ENCODE peak calls at places on chromosomes 13 and 19, in six cellular contexts. I, K, J, G, B and H are unnamed samples.

GRCh38 chr19:38321646-38322323 is 2.1 kb downstream of the KCNK6 start:
- DNase-seq in G (no peak), B (peak), K (no peak), J (no peak), I (peak), H (no peak)

GRCh38 chr19:7772752-7773291 is 9.8 kb downstream of the CLEC4M start:
- DNase-seq in G (no peak), B (no peak), J (peak), K (peak), I (peak), H (peak)

GRCh38 chr19:47891622-47891922 is 5.5 kb upstream of the SULT2A1 start:
- DNase-seq in K (no peak), G (no peak), I (no peak), B (no peak), J (no peak), H (no peak)

GRCh38 chr19:3010871-3011270 is 18.2 kb downstream of the TLE2 start:
- DNase-seq in B (no peak), J (no peak), I (no peak), G (no peak), K (no peak), H (no peak)

GRCh38 chr19:19900124-19900523 is 622 bp upstream of the ZNF93 start:
- DNase-seq in K (peak), J (no peak), B (no peak), G (peak), I (peak), H (peak)

GRCh38 chr19:49985926-49986325 is 25.0 kb upstream of the SIGLEC11 start:
- DNase-seq in I (no peak), J (no peak), G (no peak), K (no peak), B (no peak), H (no peak)

GRCh38 chr13:44236370-44236769 is 137.3 kb upstream of the SERP2 start:
- DNase-seq in G (no peak), I (peak), B (no peak), J (no peak), K (no peak), H (no peak)

GRCh38 chr19:43784981-43785808 is 4.4 kb upstream of the KCNN4 start:
- DNase-seq in J (peak), I (peak), B (no peak), G (no peak), K (peak), H (peak)

GRCh38 chr19:49415810-49416200 is 7.4 kb downstream of the PTH2 start:
- DNase-seq in K (peak), I (no peak), G (no peak), B (no peak), J (no peak), H (no peak)

GRCh38 chr19:10289836-10290438 is at the start of gene ICAM5:
- DNase-seq in B (no peak), I (no peak), J (no peak), K (no peak), G (no peak), H (peak)

GRCh38 chr19:54190942-54191670 is at the start of gene TSEN34:
- DNase-seq in G (no peak), J (no peak), K (peak), I (peak), B (peak), H (peak)

GRCh38 chr13:110291286-110291685 is 15.7 kb downstream of the COL4A1 start:
- DNase-seq in B (no peak), K (no peak), J (no peak), G (no peak), I (no peak), H (no peak)

GRCh38 chr19:29088761-29089160 is 124.2 kb downstream of the UQCRFS1 start:
- DNase-seq in J (no peak), G (no peak), I (no peak), B (no peak), K (no peak), H (no peak)

GRCh38 chr19:44927746-44928145 is 13.3 kb downstream of the APOC1 start:
- DNase-seq in I (peak), K (no peak), G (no peak), J (peak), B (no peak), H (no peak)

GRCh38 chr13:109301711-109302110 is 484.7 kb downstream of the IRS2 start:
- DNase-seq in G (no peak), I (no peak), K (no peak), B (no peak), J (no peak), H (no peak)

GRCh38 chr19:35717665-35718344 is at the start of gene KMT2B:
- DNase-seq in J (no peak), B (no peak), K (peak), G (peak), I (no peak), H (no peak)

GRCh38 chr13:45511310-45512147 is 46.8 kb downstream of the COG3 start:
- DNase-seq in I (peak), G (peak), B (no peak), K (peak), J (peak), H (peak)

GRCh38 chr19:50796634-50797428 is 6.6 kb downstream of the ACP4 start:
- DNase-seq in K (no peak), J (no peak), G (no peak), I (no peak), B (no peak), H (no peak)

GRCh38 chr13:58434943-58435342 is 803.4 kb downstream of the PCDH17 start:
- DNase-seq in I (no peak), K (no peak), B (no peak), G (no peak), J (no peak), H (no peak)

GRCh38 chr13:37752156-37752555 is 117.4 kb downstream of the TRPC4 start:
- DNase-seq in B (no peak), G (no peak), J (no peak), I (no peak), K (no peak), H (no peak)

GRCh38 chr13:89832827-89833226 is 1514.7 kb upstream of the MIR17HG start:
- DNase-seq in J (no peak), B (no peak), G (peak), K (no peak), I (no peak), H (no peak)

GRCh38 chr19:2602391-2603181 is 99.9 kb downstream of the GNG7 start:
- DNase-seq in B (peak), G (peak), J (peak), I (peak), K (no peak), H (no peak)

GRCh38 chr19:3121821-3122511 is 13.9 kb upstream of the GNA15 start:
- DNase-seq in B (no peak), K (no peak), G (no peak), J (no peak), I (no peak), H (no peak)

GRCh38 chr13:48478401-48478800 is 54.5 kb downstream of the RCBTB2 start:
- DNase-seq in K (no peak), J (no peak), G (no peak), B (no peak), I (no peak), H (no peak)

GRCh38 chr13:31930901-31931522 is 100.6 kb upstream of the FRY start:
- DNase-seq in I (no peak), K (peak), J (peak), B (no peak), G (no peak), H (peak)

GRCh38 chr19:5564930-5565329 is 2.8 kb downstream of the TINCR start:
- DNase-seq in J (no peak), G (no peak), K (no peak), B (no peak), I (no peak), H (no peak)

GRCh38 chr13:98486412-98486811 is 90.5 kb downstream of the STK24 start:
- DNase-seq in G (no peak), J (no peak), B (no peak), I (no peak), K (no peak), H (no peak)

GRCh38 chr19:18294467-18294864 is 13.0 kb upstream of the JUND start:
- DNase-seq in G (no peak), I (no peak), B (no peak), K (no peak), J (no peak), H (peak)

GRCh38 chr19:18298601-18299000 is 17.2 kb upstream of the JUND start:
- DNase-seq in K (no peak), I (no peak), J (no peak), G (no peak), B (no peak), H (no peak)

GRCh38 chr19:18299654-18300053 is 18.2 kb upstream of the JUND start:
- DNase-seq in G (no peak), J (no peak), K (no peak), I (no peak), B (no peak), H (no peak)

GRCh38 chr19:18295034-18295451 is 13.6 kb upstream of the JUND start:
- DNase-seq in I (no peak), G (no peak), B (no peak), K (no peak), J (no peak), H (no peak)

DNA sequence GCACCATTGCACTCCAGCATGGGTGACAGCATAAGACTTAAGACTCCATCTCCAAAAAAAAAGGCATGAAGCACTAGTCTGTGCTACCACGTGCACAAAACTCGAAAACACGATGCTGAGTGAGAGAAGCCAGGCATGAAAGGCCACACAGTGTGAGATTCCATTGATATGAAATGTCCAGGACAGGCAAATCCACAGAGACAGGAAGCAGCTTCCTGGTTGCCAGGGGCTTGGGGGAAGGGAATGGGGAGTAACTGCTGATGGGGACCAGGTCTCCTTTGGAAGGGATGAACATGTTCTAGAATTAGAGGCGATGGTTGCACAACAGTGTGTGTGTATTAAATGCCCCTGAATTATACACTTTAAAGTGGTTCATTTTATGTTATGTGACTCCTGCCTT is 15.9 kb upstream of the JUND start:
- DNase-seq in I (no peak), G (no peak), B (no peak), K (no peak), J (no peak), H (no peak)
- TF ChIP-seq CTCF in I (no peak), G (no peak), B (no peak), K (no peak), J (no peak), H (no peak)

GRCh38 chr13:23357349-23357748 is 76.2 kb downstream of the SACS start:
- DNase-seq in J (no peak), K (no peak), G (no peak), B (no peak), I (no peak), H (no peak)
- TF ChIP-seq CTCF in J (no peak), K (no peak), G (no peak), B (no peak), I (no peak), H (no peak)

GRCh38 chr13:60329221-60329983 is 67.6 kb upstream of the TDRD3 start:
- DNase-seq in K (peak), J (no peak), B (no peak), G (no peak), I (peak), H (peak)
- TF ChIP-seq CTCF in K (peak), J (peak), B (peak), G (peak), I (peak), H (no peak)

DNA sequence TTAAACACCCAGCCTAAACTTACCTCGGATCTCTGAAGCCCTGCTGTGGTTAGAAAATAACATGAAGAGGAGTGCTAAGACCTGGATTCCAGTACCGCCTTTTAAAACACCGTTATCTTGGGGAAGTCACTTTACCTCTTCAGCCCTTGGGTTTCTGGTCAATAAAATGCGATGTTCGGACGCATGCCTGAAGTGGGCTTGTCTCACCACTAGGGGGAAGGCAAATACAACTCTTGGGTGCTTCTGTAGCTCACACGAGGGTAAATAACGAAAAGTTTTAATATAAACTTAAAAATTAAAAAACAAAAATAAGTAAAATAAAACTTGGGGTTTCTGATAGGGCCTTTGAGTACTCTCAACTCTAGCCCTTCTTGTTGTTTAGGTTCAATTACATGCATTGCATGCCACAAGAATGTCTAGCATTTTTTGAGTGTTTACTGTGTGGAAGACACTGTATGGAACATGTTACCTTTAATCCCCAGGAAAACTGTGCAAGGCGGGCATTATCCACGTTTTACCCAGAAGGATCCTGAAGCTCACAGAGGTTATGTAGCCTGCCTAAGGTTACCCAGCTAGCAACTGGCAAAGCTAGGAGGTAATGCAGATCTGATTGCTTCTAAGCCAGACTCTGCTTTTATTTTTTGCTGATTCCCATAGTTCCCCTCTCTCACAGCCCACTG is 240.4 kb downstream of the LMO7 start:
- DNase-seq in I (peak), J (peak), K (peak), G (peak), B (peak), H (peak)
- TF ChIP-seq CTCF in I (peak), J (peak), K (peak), G (peak), B (peak), H (peak)

GRCh38 chr13:30865131-30866009 is 40.7 kb upstream of the MEDAG start:
- DNase-seq in G (no peak), J (peak), I (peak), K (peak), B (peak), H (peak)
- TF ChIP-seq CTCF in G (peak), J (peak), I (peak), K (peak), B (peak), H (peak)

GRCh38 chr13:26132756-26133155 is 80.9 kb upstream of the SHISA2 start:
- DNase-seq in K (no peak), I (peak), B (no peak), G (no peak), J (no peak), H (peak)
- TF ChIP-seq CTCF in K (no peak), I (peak), B (peak), G (no peak), J (no peak), H (no peak)

GRCh38 chr13:67614577-67614976 is 384.4 kb upstream of the PCDH9 start:
- DNase-seq in K (no peak), G (no peak), I (no peak), B (no peak), J (no peak), H (no peak)
- TF ChIP-seq CTCF in K (no peak), G (no peak), I (no peak), B (no peak), J (no peak), H (no peak)

GRCh38 chr19:12872255-12872654 is 9.0 kb downstream of the DNASE2 start:
- DNase-seq in K (no peak), B (no peak), J (peak), I (no peak), G (no peak), H (no peak)

GRCh38 chr19:12873891-12874745 is 7.1 kb downstream of the DNASE2 start:
- DNase-seq in G (no peak), B (no peak), J (no peak), I (no peak), K (no peak), H (no peak)

GRCh38 chr19:12871681-12872080 is 9.6 kb downstream of the DNASE2 start:
- DNase-seq in K (no peak), G (no peak), J (no peak), I (no peak), B (no peak), H (no peak)

GRCh38 chr19:12875086-12875485 is 6.2 kb downstream of the DNASE2 start:
- DNase-seq in I (no peak), J (no peak), B (no peak), G (no peak), K (no peak), H (no peak)

DNA sequence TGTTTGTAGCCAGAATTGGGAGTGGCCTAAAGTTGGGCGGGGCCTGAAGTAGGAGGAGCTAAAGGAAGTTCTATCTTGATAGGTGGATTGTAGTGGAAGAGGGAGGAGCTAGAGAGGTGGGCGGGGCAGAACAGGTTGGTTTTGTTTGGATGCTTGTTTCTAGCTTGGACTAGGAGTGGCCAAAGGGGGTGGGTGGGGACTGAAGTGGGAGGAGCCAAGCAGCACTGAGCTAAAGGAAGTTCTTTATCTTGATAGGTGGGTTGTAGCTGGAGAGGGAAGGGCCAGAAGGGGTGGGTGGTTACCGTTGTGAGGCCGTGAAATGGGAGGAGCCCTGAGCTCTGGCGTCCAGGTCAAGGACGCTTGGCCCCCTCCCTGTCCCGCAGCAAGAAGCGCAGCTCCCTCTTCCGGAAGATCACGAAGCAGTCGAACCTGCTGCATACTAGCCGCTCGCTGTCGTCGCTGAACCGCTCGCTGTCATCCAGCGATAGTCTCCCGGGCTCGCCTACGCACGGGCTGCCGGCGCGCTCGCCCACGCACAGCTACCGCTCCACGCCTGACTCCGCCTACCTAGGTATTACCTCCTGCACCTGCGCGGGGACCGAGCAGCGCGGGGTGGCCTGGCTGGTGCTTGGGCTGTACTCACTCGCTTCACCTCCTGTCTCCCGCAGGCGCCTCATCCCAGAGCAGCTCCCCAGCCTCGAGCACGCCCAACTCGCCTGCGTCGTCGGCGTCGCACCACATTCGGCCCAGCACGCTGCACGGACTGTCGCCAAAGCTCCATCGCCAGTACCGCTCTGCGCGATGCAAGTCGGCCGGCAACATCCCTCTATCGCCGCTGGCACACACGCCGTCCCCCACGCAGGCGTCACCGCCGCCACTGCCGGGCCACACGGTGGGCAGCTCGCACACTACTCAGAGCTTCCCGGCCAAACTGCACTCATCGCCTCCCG is 8.0 kb downstream of the DNASE2 start:
- DNase-seq in B (no peak), I (peak), J (peak), G (peak), K (peak), H (peak)
- TF ChIP-seq CTCF in B (no peak), I (no peak), J (peak), G (no peak), K (no peak), H (no peak)

GRCh38 chr19:39345956-39346355 is 3.7 kb downstream of the SAMD4B start:
- DNase-seq in B (no peak), K (no peak), J (no peak), G (no peak), I (no peak), H (no peak)
- TF ChIP-seq CTCF in B (no peak), K (no peak), J (no peak), G (peak), I (no peak), H (no peak)

DNA sequence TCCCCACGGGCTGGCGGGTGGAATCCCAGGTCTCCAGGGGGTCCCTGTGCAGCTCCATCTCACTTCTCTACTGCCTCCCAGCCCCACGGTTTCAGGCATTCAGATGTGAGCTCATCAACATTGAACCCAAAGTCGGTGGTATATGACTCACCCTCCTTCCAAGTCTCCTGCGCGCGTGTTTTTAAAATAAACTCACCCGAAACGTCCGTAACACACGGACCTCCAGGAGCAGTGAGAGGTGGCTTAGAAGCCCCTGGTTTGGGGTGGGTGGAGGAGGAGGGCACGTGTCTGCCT is 14.0 kb upstream of the CRTC1 start:
- DNase-seq in J (peak), K (no peak), B (no peak), I (no peak), G (no peak), H (no peak)
- TF ChIP-seq CTCF in J (no peak), K (no peak), B (no peak), I (no peak), G (no peak), H (no peak)